ENCODE peak calls at places on chromosomes 3 and 15, in four cellular contexts. H, E, S and Q are unnamed samples.

GRCh38 chr3:134430950-134431445 is 54.8 kb downstream of the ANAPC13 start:
- DNase-seq in H (no peak), E (no peak), S (no peak), Q (no peak)

GRCh38 chr15:83582386-83582785 is 71.5 kb upstream of the ADAMTSL3 start:
- DNase-seq in H (no peak), E (no peak), S (no peak), Q (no peak)

GRCh38 chr15:68053001-68053400 is 1.1 kb upstream of the PIAS1 start:
- DNase-seq in H (no peak), E (no peak), S (no peak), Q (no peak)

GRCh38 chr15:40323953-40324937 is 753 bp downstream of the INAFM2 start:
- DNase-seq in H (no peak), E (peak; percentile 56), S (no peak), Q (no peak)

GRCh38 chr3:103440539-103441113 is 1005.8 kb downstream of the ZPLD1 start:
- DNase-seq in H (no peak), E (no peak), S (no peak), Q (no peak)

GRCh38 chr3:126578702-126579101 is 20.0 kb upstream of the C3orf22 start:
- DNase-seq in H (no peak), E (no peak), S (no peak), Q (no peak)

GRCh38 chr15:90160781-90161727 is 40.1 kb upstream of the SEMA4B start:
- DNase-seq in H (no peak), E (no peak), S (no peak), Q (no peak)

GRCh38 chr15:98923579-98923978 is 84.0 kb downstream of the PGPEP1L start:
- DNase-seq in H (no peak), E (no peak), S (no peak), Q (no peak)

GRCh38 chr15:43799945-43800285 is at the start of gene SERINC4:
- DNase-seq in H (no peak), E (no peak), S (no peak), Q (no peak)

GRCh38 chr3:149018247-149018646 is 26.9 kb downstream of the GYG1 start:
- DNase-seq in H (no peak), E (no peak), S (no peak), Q (no peak)

GRCh38 chr3:58899159-58899952 is 150.5 kb downstream of the CFAP20DC start:
- DNase-seq in H (no peak), E (peak; percentile 5), S (peak; percentile 4), Q (no peak)

GRCh38 chr3:102083971-102084370 is 234.7 kb downstream of the NFKBIZ start:
- DNase-seq in H (no peak), E (peak; percentile 13), S (no peak), Q (peak; percentile 48)

GRCh38 chr3:171704002-171704401 is 106.3 kb downstream of the PLD1 start:
- DNase-seq in H (peak; percentile 4), E (peak; percentile 41), S (peak; percentile 70), Q (peak; percentile 7)

GRCh38 chr3:195905970-195906864 is 2.1 kb downstream of the TNK2 start:
- DNase-seq in H (no peak), E (no peak), S (peak; percentile 80), Q (no peak)

GRCh38 chr3:80035021-80035420 is 267.2 kb upstream of the ROBO1 start:
- DNase-seq in H (no peak), E (no peak), S (no peak), Q (no peak)

GRCh38 chr3:174951023-174951422 is 91.9 kb downstream of the NAALADL2 start:
- DNase-seq in H (no peak), E (peak; percentile 64), S (peak; percentile 8), Q (no peak)

GRCh38 chr3:53921296-53921695 is 29.6 kb upstream of the SELENOK start:
- DNase-seq in H (no peak), E (no peak), S (no peak), Q (no peak)

GRCh38 chr3:154085799-154086198 is 35.4 kb upstream of the ARHGEF26 start:
- DNase-seq in H (no peak), E (no peak), S (no peak), Q (no peak)

GRCh38 chr3:9224490-9224889 is 25.0 kb downstream of the SRGAP3 start:
- DNase-seq in H (no peak), E (no peak), S (peak; percentile 66), Q (no peak)

GRCh38 chr3:78048698-78049097 is 1008.8 kb downstream of the ROBO2 start:
- DNase-seq in H (no peak), E (no peak), S (peak; percentile 22), Q (no peak)

GRCh38 chr3:37703633-37704032 is 158.0 kb upstream of the CTDSPL start:
- DNase-seq in H (no peak), E (no peak), S (no peak), Q (no peak)

GRCh38 chr15:100516592-100517489 is 11.9 kb downstream of the CERS3 start:
- DNase-seq in H (no peak), E (no peak), S (no peak), Q (no peak)

GRCh38 chr3:179829391-179829790 is 176.6 kb downstream of the USP13 start:
- DNase-seq in H (no peak), E (no peak), S (no peak), Q (no peak)

GRCh38 chr3:42655331-42655888 is 1.9 kb downstream of the ZBTB47 start:
- DNase-seq in H (peak; percentile 42), E (no peak), S (peak; percentile 28), Q (no peak)

GRCh38 chr3:127483005-127483641 is 107.4 kb downstream of the TPRA1 start:
- DNase-seq in H (no peak), E (no peak), S (no peak), Q (no peak)

GRCh38 chr3:54356299-54357037 is 234.1 kb downstream of the CACNA2D3 start:
- DNase-seq in H (no peak), E (peak; percentile 75), S (peak; percentile 47), Q (no peak)

GRCh38 chr3:58260261-58260731 is 22.7 kb downstream of the ABHD6 start:
- DNase-seq in H (no peak), E (peak; percentile 79), S (peak; percentile 90), Q (peak; percentile 37)

GRCh38 chr3:166304509-166305063 is 467.4 kb upstream of the BCHE start:
- DNase-seq in H (no peak), E (no peak), S (no peak), Q (no peak)

GRCh38 chr3:12138044-12138443 is 20.7 kb downstream of the TIMP4 start:
- DNase-seq in H (no peak), E (peak; percentile 34), S (peak; percentile 39), Q (no peak)

GRCh38 chr3:197878427-197878826 is 71.6 kb upstream of the RPL35A start:
- DNase-seq in H (no peak), E (peak; percentile 28), S (no peak), Q (peak; percentile 11)

GRCh38 chr3:123758081-123758564 is 126.0 kb downstream of the MYLK start:
- DNase-seq in H (no peak), E (peak; percentile 90), S (peak; percentile 86), Q (peak; percentile 89)

GRCh38 chr3:85790445-85791030 is 831.7 kb downstream of the CADM2 start:
- DNase-seq in H (no peak), E (no peak), S (no peak), Q (no peak)

GRCh38 chr15:48285329-48286214 is 45.7 kb upstream of the DUT start:
- DNase-seq in H (peak; percentile 51), E (peak; percentile 94), S (peak; percentile 70), Q (peak; percentile 47)

GRCh38 chr3:192899540-192899982 is 18.1 kb downstream of the MB21D2 start:
- DNase-seq in H (no peak), E (peak; percentile 76), S (peak; percentile 99), Q (peak; percentile 69)

GRCh38 chr3:131555456-131555855 is 52.7 kb upstream of the MRPL3 start:
- DNase-seq in H (no peak), E (peak; percentile 53), S (no peak), Q (no peak)

GRCh38 chr15:50907866-50908208 is 646 bp upstream of the AP4E1 start:
- DNase-seq in H (peak; percentile 57), E (peak; percentile 57), S (peak; percentile 43), Q (no peak)

GRCh38 chr15:47374222-47374621 is 343.1 kb upstream of the SEMA6D start:
- DNase-seq in H (no peak), E (no peak), S (no peak), Q (no peak)